ENCODE peak calls at places on chromosomes 4 and X, in four cellular contexts. P, U, O and G are unnamed samples. For H3K4me1, the result is how much of the 10 kb centered on the place peaks cover.

GRCh38 chr4:127240721-127241120 is 392.0 kb upstream of the INTU start:
- DNase-seq in P (peak), U (no peak), O (no peak), G (peak)

GRCh38 chr4:2700031-2700430 is 56.1 kb downstream of the TNIP2 start:
- DNase-seq in P (no peak), U (no peak), O (no peak), G (no peak)

GRCh38 chr4:169179609-169180526 is 90.9 kb downstream of the SH3RF1 start:
- DNase-seq in P (peak), U (no peak), O (no peak), G (peak)

GRCh38 chr4:84631573-84631972 is 48.6 kb downstream of the CDS1 start:
- DNase-seq in P (no peak), U (no peak), O (no peak), G (peak)

GRCh38 chr4:7687796-7688195 is 251.9 kb downstream of the AFAP1 start:
- DNase-seq in P (no peak), U (no peak), O (no peak), G (no peak)

GRCh38 chrX:391717-392691 is 5.3 kb upstream of the PPP2R3B start:
- DNase-seq in P (no peak), U (no peak), O (no peak), G (no peak)

GRCh38 chr4:1789552-1789951 is 3.5 kb upstream of the FGFR3 start:
- DNase-seq in P (no peak), U (no peak), O (no peak), G (no peak)

GRCh38 chr4:952881-953573 is 20.3 kb downstream of the DGKQ start:
- DNase-seq in P (no peak), U (peak), O (no peak), G (no peak)

GRCh38 chrX:39149761-39150160 is 348.5 kb downstream of the MID1IP1 start:
- DNase-seq in P (peak), U (no peak), O (no peak), G (peak)

GRCh38 chrX:120660638-120661037 is 30.8 kb upstream of the C1GALT1C1 start:
- DNase-seq in P (no peak), U (no peak), O (no peak), G (no peak)

GRCh38 chr4:76697129-76697803 is 200.7 kb downstream of the SOWAHB start:
- DNase-seq in P (no peak), U (no peak), O (peak), G (no peak)

GRCh38 chr4:177313263-177313662 is 3.6 kb downstream of the NEIL3 start:
- DNase-seq in P (no peak), U (no peak), O (no peak), G (no peak)

GRCh38 chr4:85543832-85544231 is 68.9 kb downstream of the ARHGAP24 start:
- DNase-seq in P (no peak), U (no peak), O (no peak), G (peak)

GRCh38 chr4:153773236-153773690 is 13.4 kb upstream of the RNF175 start:
- DNase-seq in P (no peak), U (no peak), O (no peak), G (peak)

GRCh38 chr4:15652191-15652590 is 3.0 kb downstream of the FBXL5 start:
- DNase-seq in P (no peak), U (no peak), O (no peak), G (no peak)
- H3K4me1 ChIP-seq in P (under half), U (under half), O (under half), G (under half)

GRCh38 chr4:83217721-83218522 is 66.7 kb downstream of the COQ2 start:
- DNase-seq in P (no peak), U (no peak), O (peak), G (no peak)

GRCh38 chr4:83219344-83219990 is 65.1 kb downstream of the COQ2 start:
- DNase-seq in P (no peak), U (no peak), O (peak), G (peak)

GRCh38 chr4:83214079-83214478 is 70.5 kb downstream of the COQ2 start:
- DNase-seq in P (no peak), U (no peak), O (no peak), G (no peak)

GRCh38 chr4:83219991-83220360 is 64.6 kb downstream of the COQ2 start:
- DNase-seq in P (no peak), U (no peak), O (no peak), G (no peak)

GRCh38 chr4:83216856-83217683 is 67.5 kb downstream of the COQ2 start:
- DNase-seq in P (no peak), U (no peak), O (no peak), G (no peak)
- H2AFZ ChIP-seq in P (no peak), U (no peak), O (peak), G (peak)

GRCh38 chr4:57075353-57075752 is 34.8 kb downstream of the IGFBP7 start:
- DNase-seq in P (no peak), U (no peak), O (no peak), G (no peak)

GRCh38 chr4:57078685-57079521 is 31.3 kb downstream of the IGFBP7 start:
- DNase-seq in P (peak), U (no peak), O (no peak), G (peak)

GRCh38 chr4:57076646-57077045 is 33.5 kb downstream of the IGFBP7 start:
- DNase-seq in P (no peak), U (no peak), O (no peak), G (no peak)

GRCh38 chr4:57074753-57075152 is 35.4 kb downstream of the IGFBP7 start:
- DNase-seq in P (no peak), U (peak), O (no peak), G (peak)

GRCh38 chr4:57077550-57078311 is 32.5 kb downstream of the IGFBP7 start:
- DNase-seq in P (no peak), U (no peak), O (no peak), G (peak)
- H3K4me1 ChIP-seq in P (under half), U (under half), O (under half), G (under half)

GRCh38 chr4:5361968-5362367 is 310.7 kb downstream of the STK32B start:
- DNase-seq in P (peak), U (no peak), O (no peak), G (peak)
- H2AFZ ChIP-seq in P (no peak), U (no peak), O (no peak), G (no peak)

DNA sequence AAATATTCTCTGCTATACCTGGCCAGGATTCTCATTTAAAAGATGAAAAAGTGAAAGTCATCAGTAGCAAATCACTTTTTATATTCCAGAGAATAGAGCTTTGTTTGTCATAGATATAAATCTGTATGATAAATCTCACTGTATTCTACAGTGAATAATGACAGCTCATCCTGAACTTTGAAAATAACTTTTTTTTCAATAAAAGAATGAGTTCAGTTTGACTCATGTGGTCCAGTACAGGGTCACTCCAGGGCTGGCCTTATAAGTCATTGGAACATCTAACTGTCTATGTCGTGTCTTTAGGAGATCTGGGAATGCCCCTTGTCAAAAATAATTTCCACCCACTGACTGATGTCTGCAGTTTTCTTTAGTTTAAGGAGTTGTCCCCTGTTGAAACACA is 18.5 kb upstream of the CXCL8 start:
- DNase-seq in P (no peak), U (no peak), O (no peak), G (peak)
- H3K4me1 ChIP-seq in P (under half), U (under half), O (under half), G (under half)

GRCh38 chr4:111070390-111070789 is 447.5 kb upstream of the PITX2 start:
- DNase-seq in P (no peak), U (no peak), O (no peak), G (no peak)

GRCh38 chr4:111066447-111066846 is 443.6 kb upstream of the PITX2 start:
- DNase-seq in P (no peak), U (no peak), O (no peak), G (peak)

GRCh38 chr4:111064342-111064993 is 441.6 kb upstream of the PITX2 start:
- DNase-seq in P (no peak), U (no peak), O (peak), G (peak)

GRCh38 chr4:111066001-111066400 is 443.1 kb upstream of the PITX2 start:
- DNase-seq in P (no peak), U (no peak), O (no peak), G (peak)

DNA sequence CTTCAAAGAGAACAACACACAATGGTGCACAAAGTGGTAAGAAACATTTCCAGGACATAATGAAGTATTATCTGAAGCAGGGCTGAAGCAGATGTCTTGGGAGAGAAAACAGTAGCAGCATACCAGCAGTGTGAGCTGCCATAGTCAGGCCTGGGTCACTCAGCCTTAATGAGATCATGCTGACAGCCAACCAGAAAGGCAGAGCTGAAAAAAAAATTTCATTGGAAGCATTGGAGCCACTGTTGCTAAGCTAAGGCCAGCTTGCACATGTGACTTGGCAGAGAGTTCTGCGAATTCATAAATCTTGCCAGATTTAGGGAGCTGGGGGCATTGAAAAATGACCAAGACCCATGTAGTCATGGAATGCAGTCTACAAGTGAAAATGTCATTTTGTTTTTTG is 444.0 kb upstream of the PITX2 start:
- DNase-seq in P (no peak), U (no peak), O (no peak), G (no peak)
- H2AFZ ChIP-seq in P (no peak), U (peak), O (no peak), G (no peak)

DNA sequence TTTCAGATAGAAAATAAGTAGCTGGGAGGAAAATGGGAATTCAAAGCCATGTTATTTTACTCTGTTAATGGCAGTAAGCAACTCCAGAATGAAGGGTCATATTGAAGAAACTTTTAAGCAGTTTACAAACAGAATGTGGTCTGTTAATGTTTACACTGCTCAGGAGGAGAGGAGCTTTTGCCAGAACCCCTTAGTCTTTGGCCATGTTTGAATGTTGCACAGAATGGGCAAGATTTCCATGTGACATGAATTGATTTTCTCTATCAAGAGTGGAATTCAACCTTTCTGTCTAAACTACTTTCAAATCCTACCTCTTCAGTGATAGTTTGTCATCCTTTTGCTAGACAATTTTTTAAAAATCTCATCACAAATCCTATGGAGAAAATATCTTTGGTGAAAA is 115.8 kb upstream of the DGKK start:
- DNase-seq in P (no peak), U (no peak), O (no peak), G (no peak)
- H3K4me1 ChIP-seq in P (under half), U (under half), O (under half), G (under half)